ENCODE peak calls at places on chromosomes 4 and X, in six cellular contexts. S, Q, U, T, N and D are unnamed samples.
A peak's percentile ranks its signal among the peaks of the same experiment; 100 is the strongest.

GRCh38 chr4:181909368-181909767 is 333.8 kb upstream of the TENM3 start:
- DNase-seq in Q (no peak), U (no peak), T (peak; percentile 10), S (no peak), N (no peak), D (no peak)

GRCh38 chr4:141406237-141406636 is 185.5 kb downstream of the ZNF330 start:
- DNase-seq in U (no peak), N (no peak), Q (no peak), T (no peak), S (no peak), D (no peak)

GRCh38 chrX:119488749-119489148 is 20.5 kb downstream of the SLC25A5 start:
- DNase-seq in Q (peak; percentile 66), S (peak; percentile 70), N (peak; percentile 70), T (peak; percentile 52), U (no peak), D (peak; percentile 34)

GRCh38 chr4:152972821-152973613 is 36.9 kb downstream of the FHDC1 start:
- DNase-seq in T (peak; percentile 95), Q (no peak), U (no peak), N (no peak), S (peak; percentile 35), D (no peak)

GRCh38 chr4:82951196-82951595 is 50.7 kb downstream of the THAP9 start:
- DNase-seq in N (no peak), Q (no peak), T (no peak), U (no peak), S (no peak), D (no peak)

GRCh38 chr4:54063737-54064316 is 578 bp downstream of the CHIC2 start:
- DNase-seq in U (no peak), T (peak; percentile 48), Q (peak; percentile 76), N (peak; percentile 17), S (peak; percentile 56), D (no peak)

GRCh38 chr4:168883513-168883912 is 126.5 kb downstream of the CBR4 start:
- DNase-seq in T (no peak), U (no peak), N (no peak), S (no peak), Q (no peak), D (no peak)

GRCh38 chr4:4439782-4440181 is 52.9 kb downstream of the NSG1 start:
- DNase-seq in S (no peak), Q (no peak), U (no peak), N (no peak), T (no peak), D (no peak)

GRCh38 chrX:151985955-151986354 is 11.5 kb upstream of the GABRE start:
- DNase-seq in U (no peak), T (peak; percentile 41), S (peak; percentile 60), N (no peak), Q (no peak), D (no peak)

GRCh38 chr4:154822775-154823174 is 41.7 kb downstream of the RBM46 start:
- DNase-seq in S (no peak), Q (no peak), U (no peak), T (peak; percentile 4), N (no peak), D (no peak)

GRCh38 chrX:148311544-148311943 is 188.9 kb upstream of the AFF2 start:
- DNase-seq in S (no peak), U (no peak), Q (no peak), T (no peak), N (no peak), D (no peak)

GRCh38 chr4:154361450-154361849 is 130.1 kb downstream of the DCHS2 start:
- DNase-seq in S (no peak), N (no peak), T (no peak), Q (no peak), U (no peak), D (no peak)

GRCh38 chr4:3293410-3294391 is 880 bp downstream of the RGS12 start:
- DNase-seq in U (no peak), Q (no peak), N (no peak), T (no peak), S (peak; percentile 31), D (no peak)

GRCh38 chr4:113636438-113636818 is 125.1 kb downstream of the CAMK2D start:
- DNase-seq in T (no peak), Q (no peak), U (no peak), S (no peak), N (peak; percentile 3), D (no peak)

GRCh38 chr4:154205471-154205870 is 286.1 kb downstream of the DCHS2 start:
- DNase-seq in T (no peak), Q (no peak), U (no peak), S (no peak), N (no peak), D (no peak)

GRCh38 chrX:107454302-107454701 is 4.8 kb downstream of the FRMPD3 start:
- DNase-seq in Q (no peak), U (no peak), N (no peak), T (peak; percentile 82), S (no peak), D (no peak)

GRCh38 chr4:77818667-77819408 is at the start of gene CNOT6L:
- DNase-seq in Q (peak; percentile 87), S (peak; percentile 83), T (peak; percentile 75), N (peak; percentile 27), U (peak; percentile 71), D (no peak)

GRCh38 chrX:14915596-14915995 is 42.4 kb downstream of the MOSPD2 start:
- DNase-seq in U (no peak), S (no peak), T (peak; percentile 26), Q (no peak), N (no peak), D (no peak)

GRCh38 chrX:37697169-37697760 is 11.7 kb downstream of the XK start:
- DNase-seq in Q (no peak), S (no peak), U (no peak), T (no peak), N (no peak), D (no peak)